ENCODE peak calls at places on chromosomes 3 and 15, in four cellular contexts. K, D, S and H are unnamed samples.

GRCh38 chr3:172159962-172160538 is 120.7 kb downstream of the FNDC3B start:
- DNase-seq in S (no peak), K (no peak), D (no peak), H (no peak)

GRCh38 chr3:178393833-178394232 is 142.4 kb upstream of the KCNMB2 start:
- DNase-seq in K (no peak), S (no peak), D (no peak), H (no peak)

GRCh38 chr3:120066634-120067033 is 27.6 kb downstream of the GSK3B start:
- DNase-seq in D (no peak), K (no peak), S (no peak), H (no peak)

GRCh38 chr3:183536238-183536880 is 19.1 kb downstream of the KLHL6 start:
- DNase-seq in K (no peak), S (no peak), D (no peak), H (no peak)

GRCh38 chr3:184145120-184145524 is 10.0 kb downstream of the EIF2B5 start:
- DNase-seq in D (no peak), K (peak; percentile 81), S (peak; percentile 38), H (peak; percentile 64)

GRCh38 chr15:48856947-48857346 is 21.0 kb upstream of the EID1 start:
- DNase-seq in D (no peak), S (no peak), K (no peak), H (no peak)

GRCh38 chr3:134449277-134449676 is 36.5 kb downstream of the ANAPC13 start:
- DNase-seq in K (peak; percentile 61), S (no peak), D (no peak), H (no peak)

GRCh38 chr3:196688349-196688748 is 23.7 kb downstream of the CEP19 start:
- DNase-seq in S (no peak), D (peak; percentile 69), K (no peak), H (peak; percentile 72)

GRCh38 chr15:90234519-90234988 is 545 bp downstream of the GDPGP1 start:
- DNase-seq in D (no peak), S (no peak), K (no peak), H (no peak)

GRCh38 chr3:152126260-152126659 is 142.5 kb upstream of the MBNL1 start:
- DNase-seq in S (no peak), D (no peak), K (no peak), H (no peak)

DNA sequence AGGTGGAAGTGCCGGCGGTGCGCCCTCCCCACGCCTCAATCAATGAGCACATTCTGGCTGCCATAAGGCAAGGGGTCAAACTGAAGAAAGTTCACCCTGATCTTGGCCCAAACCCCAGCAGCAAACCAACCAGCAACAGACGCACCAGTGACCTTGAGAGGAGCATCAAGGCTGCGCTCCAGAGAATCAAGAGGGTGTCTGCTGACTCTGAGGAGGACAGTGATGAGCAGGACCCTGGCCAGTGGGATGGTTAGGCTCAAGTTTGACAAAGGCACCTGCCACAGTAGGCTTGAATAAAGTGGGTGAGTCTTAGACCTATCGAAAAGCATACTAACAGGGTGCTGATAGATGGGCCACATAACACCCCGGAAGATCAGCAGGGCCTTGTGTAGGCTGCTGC is 23.9 kb downstream of the WHAMM start:
- DNase-seq in S (no peak), D (no peak), K (no peak), H (no peak)
- TF ChIP-seq POLR2AphosphoS5 in S (no peak), D (no peak), K (no peak), H (no peak)

DNA sequence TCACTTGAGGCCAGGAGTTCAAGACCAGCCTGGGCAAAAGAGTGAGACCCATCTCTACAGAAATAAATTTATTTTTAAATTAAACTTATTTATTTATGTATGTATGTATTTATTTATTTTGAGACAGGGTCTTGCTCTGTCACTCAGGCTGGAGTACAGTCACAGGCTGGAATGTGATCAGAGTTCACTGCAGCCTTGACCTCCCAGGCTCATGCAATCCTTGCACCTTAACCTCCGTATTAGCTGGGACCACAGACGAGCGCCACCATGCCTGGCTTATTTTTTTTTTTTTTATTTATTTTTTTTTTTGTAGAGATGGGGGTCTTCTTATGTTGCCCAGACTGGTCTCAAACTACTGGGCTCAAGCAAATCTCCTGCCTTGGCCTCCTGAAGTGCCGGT is 135.2 kb upstream of the HES1 start:
- DNase-seq in K (no peak), S (no peak), D (no peak), H (no peak)
- H3K4me1 ChIP-seq in K (peaks cover 46% of the 10 kb centered on the region), S (peaks cover 31% of the 10 kb centered on the region), D (peaks cover 38% of the 10 kb centered on the region), H (peaks cover 49% of the 10 kb centered on the region)

DNA sequence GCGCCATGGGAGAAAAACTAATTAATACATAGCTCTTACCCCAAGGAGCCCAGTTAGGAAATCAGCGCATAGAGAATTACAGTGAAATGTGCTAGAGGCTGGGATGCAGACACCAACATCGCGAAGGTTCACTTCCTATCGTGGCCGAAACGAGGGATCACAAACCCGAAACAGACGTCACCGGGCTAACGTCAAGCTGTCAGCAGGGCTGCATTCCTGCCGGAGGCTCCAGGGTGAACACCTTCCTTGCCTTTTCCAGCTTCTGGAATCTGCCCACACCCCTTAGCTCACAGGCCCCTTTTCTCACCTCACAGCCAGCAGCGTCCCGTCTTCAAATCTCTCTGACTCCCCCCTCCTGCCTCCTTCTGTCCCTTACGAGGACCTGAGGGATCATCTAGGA is 13.0 kb downstream of the GP5 start:
- DNase-seq in S (no peak), D (no peak), K (no peak), H (no peak)
- H3K27me3 ChIP-seq in S (peaks cover 65% of the 10 kb centered on the region), D (no peaks in the 10 kb centered on the region), K (no peaks in the 10 kb centered on the region), H (no peaks in the 10 kb centered on the region)

GRCh38 chr3:71725279-71725991 is at the start of gene EIF4E3:
- DNase-seq in S (peak; percentile 83), K (peak; percentile 44), D (peak; percentile 70), H (peak; percentile 47)
- TF ChIP-seq POLR2AphosphoS5 in S (no peak), K (no peak), D (peak; percentile 25), H (no peak)

GRCh38 chr3:63964287-63965073 is 52.3 kb upstream of the SCAANT1 start:
- DNase-seq in K (no peak), S (no peak), D (no peak), H (no peak)

GRCh38 chr3:63966871-63967270 is 54.7 kb upstream of the SCAANT1 start:
- DNase-seq in K (no peak), D (no peak), S (no peak), H (no peak)

GRCh38 chr3:63966007-63966406 is 53.8 kb upstream of the SCAANT1 start:
- DNase-seq in K (no peak), D (no peak), S (no peak), H (no peak)

GRCh38 chr3:63960048-63960711 is 48.0 kb upstream of the SCAANT1 start:
- DNase-seq in K (peak; percentile 43), D (no peak), S (peak; percentile 15), H (no peak)

DNA sequence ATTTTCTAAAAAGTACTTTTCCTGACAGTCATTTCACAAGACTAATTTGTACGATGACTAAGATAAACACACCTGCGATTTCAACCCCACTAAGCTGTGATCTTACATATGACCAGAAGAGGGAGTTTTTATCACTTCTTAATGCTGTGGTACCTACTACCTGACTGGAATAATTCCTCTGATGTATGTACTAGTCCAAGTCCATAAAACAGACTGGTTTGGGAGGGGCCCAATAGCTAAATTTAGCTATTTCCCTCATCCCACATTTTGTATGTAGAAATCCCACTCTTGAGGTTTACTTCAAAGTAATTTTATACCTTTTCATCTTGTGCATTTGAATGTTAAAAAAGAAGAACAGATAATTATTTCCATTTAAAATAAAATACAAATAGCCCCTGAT is 49.7 kb upstream of the SCAANT1 start:
- DNase-seq in D (no peak), K (no peak), S (peak; percentile 48), H (no peak)
- H3K4me1 ChIP-seq in D (peaks cover 45% of the 10 kb centered on the region), K (peaks cover 26% of the 10 kb centered on the region), S (peaks cover 3% of the 10 kb centered on the region), H (peaks cover 61% of the 10 kb centered on the region)

GRCh38 chr3:125132815-125133214 is 77.0 kb upstream of the HEG1 start:
- DNase-seq in D (no peak), S (no peak), K (no peak), H (no peak)
- H3K27me3 ChIP-seq in D (no peaks in the 10 kb centered on the region), S (peaks cover 22% of the 10 kb centered on the region), K (no peaks in the 10 kb centered on the region), H (no peaks in the 10 kb centered on the region)

GRCh38 chr3:188819939-188820338 is 351.8 kb upstream of the TPRG1 start:
- DNase-seq in D (no peak), S (no peak), K (no peak), H (peak; percentile 9)
- TF ChIP-seq POLR2AphosphoS5 in D (no peak), S (no peak), K (peak; percentile 13), H (peak; percentile 31)

GRCh38 chr15:45114076-45114750 is at the start of the genes DUOX2 and DUOXA2:
- DNase-seq in K (peak; percentile 74), D (no peak), S (no peak), H (peak; percentile 57)
- H3K4me1 ChIP-seq in K (peaks cover 55% of the 10 kb centered on the region), D (peaks cover 28% of the 10 kb centered on the region), S (peaks cover 32% of the 10 kb centered on the region), H (peaks cover 46% of the 10 kb centered on the region)

DNA sequence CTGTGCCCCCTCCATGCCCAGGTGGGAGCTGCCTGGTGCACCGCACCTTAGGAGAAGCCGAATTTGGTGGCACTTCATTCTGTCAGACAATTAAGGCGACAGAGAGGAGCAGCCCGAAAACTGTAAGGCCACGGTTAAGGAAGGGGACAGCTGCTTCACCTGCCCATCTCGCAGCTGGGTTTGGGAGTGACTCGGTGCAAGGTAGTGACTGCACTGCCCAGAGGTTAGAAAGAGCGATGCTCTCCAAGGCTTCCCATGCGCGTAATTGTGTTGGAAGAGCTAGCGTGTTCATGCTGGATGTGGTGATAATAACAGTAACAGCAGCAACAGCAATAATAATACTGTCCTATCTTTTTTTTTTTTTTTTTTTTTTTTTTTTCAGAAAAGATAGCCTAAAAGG is 616.8 kb downstream of the NR2F2 start:
- DNase-seq in K (no peak), D (no peak), S (no peak), H (no peak)
- H3K27me3 ChIP-seq in K (peaks cover 7% of the 10 kb centered on the region), D (peaks cover 3% of the 10 kb centered on the region), S (peaks cover 6% of the 10 kb centered on the region), H (no peaks in the 10 kb centered on the region)